ENCODE peak calls at places on chromosomes 5 and 9, in eight cellular contexts. W is AG10803, D is uterus, Y is IMR-90, V is colonic mucosa, C is brain microvascular endothelial cell, F is ovary, K is endodermal cell. L is an unnamed sample.

GRCh38 chr5:68193481-68194036 is 22.0 kb upstream of the PIK3R1 start:
- DNase-seq in W (no peak), D (no peak), Y (no peak), V (no peak), C (peak; percentile 31), F (no peak), K (peak; percentile 79), L (no peak)

GRCh38 chr5:34522599-34523381 is 133.3 kb upstream of the RAI14 start:
- DNase-seq in W (peak; percentile 87), D (peak; percentile 89), Y (peak; percentile 92), V (peak; percentile 74), C (peak; percentile 93), F (peak; percentile 65), K (peak; percentile 94), L (peak; percentile 87)

GRCh38 chr5:175246242-175246891 is 197.6 kb downstream of the DRD1 start:
- DNase-seq in W (peak; percentile 91), D (peak; percentile 14), Y (peak; percentile 98), V (peak; percentile 22), C (peak; percentile 96), F (no peak), K (peak; percentile 52), L (no peak)

GRCh38 chr9:104743377-104743985 is 4.0 kb upstream of the NIPSNAP3A start:
- DNase-seq in W (peak; percentile 71), D (no peak), Y (peak; percentile 73), V (no peak), C (peak; percentile 47), F (no peak), K (peak; percentile 58), L (peak; percentile 77)

GRCh38 chr5:142753114-142753764 is 16.9 kb upstream of the ARHGAP26 start:
- DNase-seq in W (peak; percentile 42), D (peak; percentile 68), Y (no peak), V (no peak), C (peak; percentile 4), F (peak; percentile 36), K (no peak), L (no peak)

GRCh38 chr9:107650321-107650720 is 160.8 kb upstream of the KLF4 start:
- DNase-seq in W (peak; percentile 64), D (no peak), Y (peak; percentile 81), V (no peak), C (peak; percentile 70), F (no peak), K (no peak), L (no peak)

GRCh38 chr5:1568201-1568979 is 44.6 kb upstream of the LPCAT1 start:
- DNase-seq in W (peak; percentile 92), D (peak; percentile 34), Y (peak; percentile 90), V (no peak), C (peak; percentile 83), F (peak; percentile 11), K (no peak), L (no peak)

GRCh38 chr9:95027914-95028854 is 289.3 kb downstream of the FANCC start:
- DNase-seq in W (no peak), D (no peak), Y (no peak), V (no peak), C (no peak), F (no peak), K (no peak), L (no peak)

GRCh38 chr5:99122976-99123375 is 194.2 kb upstream of the CHD1 start:
- DNase-seq in W (no peak), D (no peak), Y (peak; percentile 1), V (no peak), C (no peak), F (no peak), K (no peak), L (no peak)

GRCh38 chr5:136808756-136809155 is 443.4 kb upstream of the TRPC7 start:
- DNase-seq in W (no peak), D (no peak), Y (no peak), V (no peak), C (no peak), F (no peak), K (no peak), L (no peak)

GRCh38 chr5:61949054-61949679 is 356.8 kb upstream of the KIF2A start:
- DNase-seq in W (no peak), D (no peak), Y (no peak), V (no peak), C (no peak), F (no peak), K (no peak), L (no peak)

GRCh38 chr5:78509145-78509865 is 139.3 kb downstream of the LHFPL2 start:
- DNase-seq in W (no peak), D (no peak), Y (no peak), V (no peak), C (no peak), F (no peak), K (no peak), L (no peak)

GRCh38 chr9:13478235-13478634 is 198.7 kb upstream of the MPDZ start:
- DNase-seq in W (peak; percentile 35), D (no peak), Y (peak; percentile 6), V (no peak), C (no peak), F (no peak), K (no peak), L (no peak)

GRCh38 chr9:37963936-37964739 is 60.2 kb upstream of the SLC25A51 start:
- DNase-seq in W (peak; percentile 88), D (peak; percentile 30), Y (peak; percentile 99), V (peak; percentile 66), C (peak; percentile 97), F (no peak), K (no peak), L (no peak)

GRCh38 chr5:95859327-95860060 is 37.0 kb upstream of the GLRX start:
- DNase-seq in W (no peak), D (peak; percentile 41), Y (no peak), V (no peak), C (peak; percentile 74), F (no peak), K (no peak), L (no peak)

GRCh38 chr9:128429505-128430086 is 8.9 kb downstream of the CERCAM start:
- DNase-seq in W (no peak), D (no peak), Y (no peak), V (no peak), C (no peak), F (no peak), K (no peak), L (no peak)

DNA sequence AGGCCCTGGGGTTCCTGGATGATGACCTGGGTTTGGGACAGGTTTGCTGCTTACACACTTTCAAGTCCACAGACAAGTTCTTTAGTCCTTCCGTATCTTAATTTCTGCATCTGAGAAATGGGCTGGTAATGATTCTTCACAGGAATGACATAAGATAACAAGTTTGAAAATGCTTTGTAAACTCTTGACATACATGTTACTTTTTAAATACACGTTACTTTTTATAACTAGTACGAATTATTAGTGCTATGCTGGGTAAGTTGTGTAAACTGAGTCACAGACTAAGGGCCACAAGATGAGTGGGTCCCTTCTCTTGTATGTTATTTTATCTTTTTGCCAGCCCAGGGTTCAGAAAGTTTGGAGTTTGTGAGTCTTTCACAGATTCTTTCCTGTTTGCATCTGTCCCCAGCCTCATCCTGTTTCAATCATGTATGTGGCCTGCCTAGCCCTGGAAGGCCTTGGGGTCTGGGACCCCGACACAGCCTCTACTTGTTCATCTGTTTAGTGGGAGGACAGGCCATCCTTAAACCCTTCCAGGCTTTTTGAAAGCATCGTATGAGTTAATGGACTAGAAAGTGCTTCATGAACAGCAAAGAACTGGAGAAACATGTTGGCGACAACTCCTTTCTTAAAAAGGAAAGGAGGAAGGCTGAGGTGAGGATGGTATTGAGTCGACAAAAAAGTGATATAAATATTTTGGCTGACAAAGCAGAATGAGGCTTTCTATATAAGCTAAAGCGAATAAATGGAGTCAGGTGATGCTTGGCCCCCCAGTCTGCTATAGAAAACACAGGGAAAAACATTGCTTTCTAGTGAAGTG is 9.3 kb downstream of the ZNF618 start:
- DNase-seq in W (no peak), D (no peak), Y (no peak), V (no peak), C (no peak), F (no peak), K (no peak), L (no peak)
- H3K4me3 ChIP-seq in W (no peak overlapping the region), D (peak overlapping the region; percentile 20), Y (no peak overlapping the region), V (no peak overlapping the region), C (no peak overlapping the region), F (peak overlapping the region; percentile 23), K (no peak overlapping the region), L (no peak overlapping the region)

GRCh38 chr5:28710360-28710759 is 1672.0 kb upstream of the CDH9 start:
- DNase-seq in W (no peak), D (no peak), Y (no peak), V (no peak), C (no peak), F (no peak), K (no peak), L (no peak)
- TF ChIP-seq CTCF in W (no peak), D (no peak), Y (no peak), V (no peak), C (no peak), F (no peak), K (peak; percentile 69), L (no peak)

GRCh38 chr9:137111788-137112563 is 2.6 kb downstream of the DPP7 start:
- DNase-seq in W (no peak), D (no peak), Y (no peak), V (no peak), C (no peak), F (no peak), K (no peak), L (no peak)

GRCh38 chr9:137114613-137115393 is at the start of gene DPP7:
- DNase-seq in W (peak; percentile 40), D (no peak), Y (peak; percentile 16), V (peak; percentile 78), C (no peak), F (peak; percentile 70), K (peak; percentile 68), L (peak; percentile 82)

GRCh38 chr9:137112564-137113384 is 1.8 kb downstream of the DPP7 start:
- DNase-seq in W (no peak), D (no peak), Y (no peak), V (no peak), C (no peak), F (no peak), K (no peak), L (no peak)

GRCh38 chr9:137114220-137114612 is 317 bp downstream of the DPP7 start:
- DNase-seq in W (no peak), D (no peak), Y (no peak), V (no peak), C (no peak), F (no peak), K (peak; percentile 68), L (no peak)

GRCh38 chr9:137113385-137114159 is 961 bp downstream of the DPP7 start:
- DNase-seq in W (peak; percentile 14), D (no peak), Y (no peak), V (no peak), C (no peak), F (no peak), K (no peak), L (peak; percentile 62)
- H3K4me3 ChIP-seq in W (peak overlapping the region; percentile 45), D (no peak overlapping the region), Y (peak overlapping the region; percentile 48), V (peak overlapping the region; percentile 19), C (peak overlapping the region; percentile 34), F (peak overlapping the region; percentile 29), K (no peak overlapping the region), L (peak overlapping the region; percentile 32)

DNA sequence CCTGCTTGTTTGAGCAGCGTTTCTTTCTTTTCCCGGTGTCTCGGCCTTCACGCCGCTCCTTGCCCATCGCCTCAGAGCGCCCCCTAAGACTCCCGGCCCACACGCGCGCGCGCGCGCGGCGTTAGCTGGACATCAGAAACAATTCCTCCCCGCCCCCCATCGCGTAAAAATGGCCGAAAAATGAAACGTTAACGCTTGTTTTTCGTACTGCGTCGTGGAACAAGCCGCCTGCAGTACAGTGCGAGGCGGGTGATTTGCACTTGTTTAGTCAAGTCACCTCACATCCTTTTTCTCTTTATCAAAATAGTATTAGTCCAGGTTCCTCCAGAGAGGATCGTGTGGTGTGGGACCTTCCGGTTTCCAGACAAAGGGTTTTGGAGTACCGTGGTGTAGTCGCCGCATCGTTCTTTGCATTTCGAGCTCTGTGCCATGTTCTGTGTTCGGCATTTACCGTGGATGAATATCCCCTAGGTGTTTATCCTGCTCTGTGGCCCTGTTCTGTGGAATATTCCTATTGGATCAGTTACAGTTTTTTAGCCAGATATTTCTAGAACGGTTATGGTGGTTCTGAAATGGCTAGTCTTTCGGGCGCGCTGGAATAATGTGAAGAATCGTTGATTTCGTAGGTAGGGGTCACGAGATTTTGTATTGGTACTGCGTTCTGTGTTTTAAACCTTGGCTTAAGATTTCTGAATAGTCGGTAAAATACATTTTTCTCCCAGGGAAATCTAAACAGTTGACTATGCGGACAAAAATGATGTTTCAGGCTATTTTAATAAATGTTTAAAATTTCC is 1.0 kb downstream of the MATR3 start:
- DNase-seq in W (peak; percentile 77), D (peak; percentile 76), Y (peak; percentile 82), V (peak; percentile 90), C (peak; percentile 70), F (peak; percentile 83), K (peak; percentile 84), L (peak; percentile 86)
- TF ChIP-seq CTCF in W (peak; percentile 41), D (peak; percentile 38), Y (peak; percentile 43), V (no peak), C (peak; percentile 64), F (no peak), K (peak; percentile 54), L (peak; percentile 22)